ENCODE peak calls at places on chromosome 13, in seven cellular contexts. One of them, this sample, is unnamed.

GRCh38 chr13:30905932-30906383 is at the start of gene MEDAG:
- DNase-seq in left lung: peak; percentile 80
- DNase-seq in stimulated activated naive CD8-positive, alpha-beta T cell treated with anti-CD3 and anti-CD28 coated beads, Interleukin-15, Interleukin-2, amounts not matched to agents 100 U/mL and 50 U/mL, for 24 hours: no peak
- DNase-seq in HTR-8/SVneo: no peak
- DNase-seq in iris pigment epithelial cell: peak; percentile 70
- DNase-seq in M059J: no peak
- DNase-seq in NCI-H1105 treated with DMSO at 0.1 percent for 48 hours: no peak
- DNase-seq in this sample: no peak

GRCh38 chr13:68345963-68346362 is 1115.8 kb upstream of the PCDH9 start:
- DNase-seq in left lung: no peak
- DNase-seq in stimulated activated naive CD8-positive, alpha-beta T cell treated with anti-CD3 and anti-CD28 coated beads, Interleukin-15, Interleukin-2, amounts not matched to agents 100 U/mL and 50 U/mL, for 24 hours: no peak
- DNase-seq in HTR-8/SVneo: no peak
- DNase-seq in iris pigment epithelial cell: no peak
- DNase-seq in M059J: no peak
- DNase-seq in NCI-H1105 treated with DMSO at 0.1 percent for 48 hours: no peak
- DNase-seq in this sample: no peak

GRCh38 chr13:64758520-64758919 is 2471.6 kb downstream of the PCDH9 start:
- DNase-seq in left lung: no peak
- DNase-seq in stimulated activated naive CD8-positive, alpha-beta T cell treated with anti-CD3 and anti-CD28 coated beads, Interleukin-15, Interleukin-2, amounts not matched to agents 100 U/mL and 50 U/mL, for 24 hours: no peak
- DNase-seq in HTR-8/SVneo: no peak
- DNase-seq in iris pigment epithelial cell: no peak
- DNase-seq in M059J: no peak
- DNase-seq in NCI-H1105 treated with DMSO at 0.1 percent for 48 hours: no peak
- DNase-seq in this sample: no peak

GRCh38 chr13:106155411-106155810 is 380.1 kb downstream of the EFNB2 start:
- DNase-seq in left lung: no peak
- DNase-seq in stimulated activated naive CD8-positive, alpha-beta T cell treated with anti-CD3 and anti-CD28 coated beads, Interleukin-15, Interleukin-2, amounts not matched to agents 100 U/mL and 50 U/mL, for 24 hours: no peak
- DNase-seq in HTR-8/SVneo: no peak
- DNase-seq in iris pigment epithelial cell: peak; percentile 36
- DNase-seq in M059J: peak; percentile 67
- DNase-seq in NCI-H1105 treated with DMSO at 0.1 percent for 48 hours: no peak
- DNase-seq in this sample: no peak

GRCh38 chr13:87123987-87124784 is 547.0 kb upstream of the SLITRK5 start:
- DNase-seq in left lung: no peak
- DNase-seq in stimulated activated naive CD8-positive, alpha-beta T cell treated with anti-CD3 and anti-CD28 coated beads, Interleukin-15, Interleukin-2, amounts not matched to agents 100 U/mL and 50 U/mL, for 24 hours: no peak
- DNase-seq in HTR-8/SVneo: peak; percentile 50
- DNase-seq in iris pigment epithelial cell: peak; percentile 99
- DNase-seq in M059J: peak; percentile 95
- DNase-seq in NCI-H1105 treated with DMSO at 0.1 percent for 48 hours: no peak
- DNase-seq in this sample: no peak

GRCh38 chr13:67224148-67224846 is 5.8 kb downstream of the PCDH9 start:
- DNase-seq in left lung: peak; percentile 76
- DNase-seq in stimulated activated naive CD8-positive, alpha-beta T cell treated with anti-CD3 and anti-CD28 coated beads, Interleukin-15, Interleukin-2, amounts not matched to agents 100 U/mL and 50 U/mL, for 24 hours: peak; percentile 62
- DNase-seq in HTR-8/SVneo: peak; percentile 15
- DNase-seq in iris pigment epithelial cell: peak; percentile 87
- DNase-seq in M059J: peak; percentile 13
- DNase-seq in NCI-H1105 treated with DMSO at 0.1 percent for 48 hours: peak; percentile 72
- DNase-seq in this sample: peak; percentile 82

GRCh38 chr13:39876258-39876657 is 220.8 kb downstream of the COG6 start:
- DNase-seq in left lung: no peak
- DNase-seq in stimulated activated naive CD8-positive, alpha-beta T cell treated with anti-CD3 and anti-CD28 coated beads, Interleukin-15, Interleukin-2, amounts not matched to agents 100 U/mL and 50 U/mL, for 24 hours: no peak
- DNase-seq in HTR-8/SVneo: peak; percentile 12
- DNase-seq in iris pigment epithelial cell: peak; percentile 99
- DNase-seq in M059J: peak; percentile 92
- DNase-seq in NCI-H1105 treated with DMSO at 0.1 percent for 48 hours: no peak
- DNase-seq in this sample: no peak

GRCh38 chr13:41981961-41982723 is 21.2 kb upstream of the VWA8 start:
- DNase-seq in left lung: no peak
- DNase-seq in stimulated activated naive CD8-positive, alpha-beta T cell treated with anti-CD3 and anti-CD28 coated beads, Interleukin-15, Interleukin-2, amounts not matched to agents 100 U/mL and 50 U/mL, for 24 hours: no peak
- DNase-seq in HTR-8/SVneo: no peak
- DNase-seq in iris pigment epithelial cell: peak; percentile 9
- DNase-seq in M059J: peak; percentile 48
- DNase-seq in NCI-H1105 treated with DMSO at 0.1 percent for 48 hours: no peak
- DNase-seq in this sample: no peak

GRCh38 chr13:47708386-47708785 is 292.7 kb downstream of the SUCLA2 start:
- DNase-seq in left lung: no peak
- DNase-seq in stimulated activated naive CD8-positive, alpha-beta T cell treated with anti-CD3 and anti-CD28 coated beads, Interleukin-15, Interleukin-2, amounts not matched to agents 100 U/mL and 50 U/mL, for 24 hours: no peak
- DNase-seq in HTR-8/SVneo: no peak
- DNase-seq in iris pigment epithelial cell: peak; percentile 46
- DNase-seq in M059J: peak; percentile 79
- DNase-seq in NCI-H1105 treated with DMSO at 0.1 percent for 48 hours: no peak
- DNase-seq in this sample: no peak

GRCh38 chr13:97028441-97029299 is 34.4 kb upstream of the OXGR1 start:
- DNase-seq in left lung: no peak
- DNase-seq in stimulated activated naive CD8-positive, alpha-beta T cell treated with anti-CD3 and anti-CD28 coated beads, Interleukin-15, Interleukin-2, amounts not matched to agents 100 U/mL and 50 U/mL, for 24 hours: peak; percentile 59
- DNase-seq in HTR-8/SVneo: peak; percentile 40
- DNase-seq in iris pigment epithelial cell: peak; percentile 66
- DNase-seq in M059J: peak; percentile 54
- DNase-seq in NCI-H1105 treated with DMSO at 0.1 percent for 48 hours: peak; percentile 16
- DNase-seq in this sample: peak; percentile 50

GRCh38 chr13:36275190-36276002 is 22.2 kb downstream of the CCDC169 start:
- DNase-seq in left lung: no peak
- DNase-seq in stimulated activated naive CD8-positive, alpha-beta T cell treated with anti-CD3 and anti-CD28 coated beads, Interleukin-15, Interleukin-2, amounts not matched to agents 100 U/mL and 50 U/mL, for 24 hours: no peak
- DNase-seq in HTR-8/SVneo: peak; percentile 21
- DNase-seq in iris pigment epithelial cell: peak; percentile 82
- DNase-seq in M059J: peak; percentile 60
- DNase-seq in NCI-H1105 treated with DMSO at 0.1 percent for 48 hours: peak; percentile 66
- DNase-seq in this sample: peak; percentile 50

GRCh38 chr13:105139380-105140285 is 1395.8 kb downstream of the EFNB2 start:
- DNase-seq in left lung: peak; percentile 83
- DNase-seq in stimulated activated naive CD8-positive, alpha-beta T cell treated with anti-CD3 and anti-CD28 coated beads, Interleukin-15, Interleukin-2, amounts not matched to agents 100 U/mL and 50 U/mL, for 24 hours: peak; percentile 56
- DNase-seq in HTR-8/SVneo: no peak
- DNase-seq in iris pigment epithelial cell: no peak
- DNase-seq in M059J: peak; percentile 62
- DNase-seq in NCI-H1105 treated with DMSO at 0.1 percent for 48 hours: peak; percentile 68
- DNase-seq in this sample: peak; percentile 61

GRCh38 chr13:50244913-50245574 is 229.8 kb downstream of the KCNRG start:
- DNase-seq in left lung: no peak
- DNase-seq in stimulated activated naive CD8-positive, alpha-beta T cell treated with anti-CD3 and anti-CD28 coated beads, Interleukin-15, Interleukin-2, amounts not matched to agents 100 U/mL and 50 U/mL, for 24 hours: peak; percentile 52
- DNase-seq in HTR-8/SVneo: peak; percentile 43
- DNase-seq in iris pigment epithelial cell: peak; percentile 93
- DNase-seq in M059J: peak; percentile 94
- DNase-seq in NCI-H1105 treated with DMSO at 0.1 percent for 48 hours: no peak
- DNase-seq in this sample: no peak

GRCh38 chr13:110340812-110341444 is 33.8 kb downstream of the COL4A2 start:
- DNase-seq in left lung: peak; percentile 82
- DNase-seq in stimulated activated naive CD8-positive, alpha-beta T cell treated with anti-CD3 and anti-CD28 coated beads, Interleukin-15, Interleukin-2, amounts not matched to agents 100 U/mL and 50 U/mL, for 24 hours: peak; percentile 66
- DNase-seq in HTR-8/SVneo: peak; percentile 18
- DNase-seq in iris pigment epithelial cell: peak; percentile 84
- DNase-seq in M059J: no peak
- DNase-seq in NCI-H1105 treated with DMSO at 0.1 percent for 48 hours: no peak
- DNase-seq in this sample: no peak

GRCh38 chr13:72104656-72105180 is 237.7 kb upstream of the DACH1 start:
- DNase-seq in left lung: no peak
- DNase-seq in stimulated activated naive CD8-positive, alpha-beta T cell treated with anti-CD3 and anti-CD28 coated beads, Interleukin-15, Interleukin-2, amounts not matched to agents 100 U/mL and 50 U/mL, for 24 hours: no peak
- DNase-seq in HTR-8/SVneo: no peak
- DNase-seq in iris pigment epithelial cell: peak; percentile 70
- DNase-seq in M059J: no peak
- DNase-seq in NCI-H1105 treated with DMSO at 0.1 percent for 48 hours: no peak
- DNase-seq in this sample: no peak

This sample was measured in NCI-H1092 treated with DMSO at 0.1 percent for 48 hours.